ENCODE peak calls at places on chromosomes 2 and 18, in eight cellular contexts. B, L, P, I, Y, K, N and U are unnamed samples. For H3K4me1, the result is how much of the 10 kb centered on the place peaks cover.

GRCh38 chr2:99545066-99545465 is 55.2 kb upstream of the REV1 start:
- DNase-seq in N (no peak), K (no peak), P (no peak), I (no peak), L (no peak), B (no peak), Y (no peak), U (no peak)

GRCh38 chr2:219369447-219369861 is 18.3 kb downstream of the DNPEP start:
- DNase-seq in I (peak), N (no peak), P (no peak), B (peak), Y (no peak), K (peak), L (peak), U (no peak)

GRCh38 chr2:239309398-239310245 is 91.2 kb downstream of the HDAC4 start:
- DNase-seq in N (no peak), B (no peak), I (peak), L (no peak), Y (no peak), K (no peak), P (no peak), U (no peak)

GRCh38 chr2:134917958-134918517 is 584 bp upstream of the CCNT2 start:
- DNase-seq in L (no peak), B (no peak), I (no peak), N (no peak), P (no peak), Y (peak), K (no peak), U (peak)

GRCh38 chr2:84855730-84856129 is 25.2 kb downstream of the TRABD2A start:
- DNase-seq in B (no peak), K (no peak), P (no peak), Y (no peak), N (no peak), I (peak), L (no peak), U (no peak)

GRCh38 chr2:217086038-217086522 is 226.2 kb upstream of the TNP1 start:
- DNase-seq in P (no peak), B (no peak), I (no peak), N (no peak), K (no peak), L (no peak), Y (no peak), U (no peak)

GRCh38 chr18:71951021-71951420 is 593.1 kb downstream of the CBLN2 start:
- DNase-seq in L (no peak), I (no peak), B (no peak), N (no peak), P (no peak), Y (no peak), K (no peak), U (no peak)

GRCh38 chr18:62828091-62828640 is 112.8 kb downstream of the PHLPP1 start:
- DNase-seq in K (no peak), B (peak), I (no peak), Y (no peak), N (no peak), L (no peak), P (no peak), U (no peak)

GRCh38 chr2:117832905-117833613 is 18.6 kb downstream of the DDX18 start:
- DNase-seq in L (no peak), P (no peak), Y (no peak), B (no peak), N (no peak), I (no peak), K (peak), U (no peak)

DNA sequence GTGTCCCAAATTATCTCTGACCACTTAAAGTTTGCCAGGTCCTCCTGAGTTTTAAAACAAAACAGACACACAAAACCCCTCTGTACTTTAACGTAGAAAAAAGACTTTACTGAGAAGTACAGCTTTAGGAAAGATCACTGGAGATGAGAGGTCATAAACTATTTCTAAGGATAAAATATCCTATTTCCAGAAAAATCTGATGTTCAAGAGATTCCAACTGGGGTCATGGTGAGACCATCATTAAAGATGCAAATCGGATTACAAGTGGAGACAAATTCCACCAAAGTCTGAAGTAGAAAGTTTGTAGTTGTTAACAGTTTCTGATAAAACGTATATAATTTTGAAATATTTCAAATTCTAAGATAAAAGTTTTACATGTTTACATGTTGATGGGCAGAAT is 241.6 kb downstream of the TCF4 start:
- DNase-seq in B (no peak), Y (no peak), N (no peak), I (no peak), L (no peak), K (no peak), P (no peak), U (no peak)
- H3K4me1 ChIP-seq in B (under half), Y (under half), N (under half), I (under half), L (under half), K (under half), P (under half), U (under half)

DNA sequence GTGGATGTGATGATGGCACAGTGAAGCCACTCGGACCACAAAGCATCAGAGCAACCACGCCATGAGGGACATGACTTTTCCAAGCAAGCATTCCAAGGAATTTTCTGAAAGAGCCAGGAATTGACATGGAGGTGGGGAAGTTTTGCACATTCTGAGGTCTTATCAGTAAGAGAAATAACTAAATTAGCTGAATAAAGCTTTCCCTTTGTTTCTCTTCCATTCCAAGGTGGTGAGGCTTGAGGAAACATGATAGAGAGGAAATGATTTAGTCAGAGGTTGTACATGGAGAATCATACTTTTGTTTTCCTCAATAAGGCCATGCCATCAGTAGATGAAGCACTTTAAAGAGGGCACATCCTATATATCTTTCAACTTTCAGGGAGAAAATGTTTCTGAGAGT is 115.7 kb upstream of the MMADHC start:
- DNase-seq in P (no peak), I (no peak), K (peak), Y (no peak), N (no peak), B (no peak), L (no peak), U (no peak)
- H3K4me1 ChIP-seq in P (under half), I (under half), K (under half), Y (under half), N (under half), B (under half), L (under half), U (under half)

GRCh38 chr2:187996630-187997029 is 295.0 kb upstream of the GULP1 start:
- DNase-seq in P (no peak), N (no peak), L (no peak), Y (no peak), I (no peak), K (no peak), B (no peak), U (no peak)

GRCh38 chr2:187994464-187995331 is 297.0 kb upstream of the GULP1 start:
- DNase-seq in B (no peak), I (peak), K (no peak), Y (no peak), N (no peak), L (no peak), P (peak), U (no peak)

GRCh38 chr2:187991389-187991788 is 300.3 kb upstream of the GULP1 start:
- DNase-seq in I (no peak), P (no peak), N (no peak), B (no peak), L (no peak), K (no peak), Y (no peak), U (no peak)

GRCh38 chr2:187993516-187993915 is 298.2 kb upstream of the GULP1 start:
- DNase-seq in N (no peak), I (no peak), L (no peak), Y (no peak), P (no peak), B (no peak), K (no peak), U (no peak)

GRCh38 chr2:187995556-187995955 is 296.1 kb upstream of the GULP1 start:
- DNase-seq in L (no peak), P (no peak), N (no peak), K (no peak), B (no peak), Y (no peak), I (no peak), U (no peak)
- H3K4me1 ChIP-seq in L (under half), P (under half), N (under half), K (under half), B (under half), Y (under half), I (under half), U (under half)

DNA sequence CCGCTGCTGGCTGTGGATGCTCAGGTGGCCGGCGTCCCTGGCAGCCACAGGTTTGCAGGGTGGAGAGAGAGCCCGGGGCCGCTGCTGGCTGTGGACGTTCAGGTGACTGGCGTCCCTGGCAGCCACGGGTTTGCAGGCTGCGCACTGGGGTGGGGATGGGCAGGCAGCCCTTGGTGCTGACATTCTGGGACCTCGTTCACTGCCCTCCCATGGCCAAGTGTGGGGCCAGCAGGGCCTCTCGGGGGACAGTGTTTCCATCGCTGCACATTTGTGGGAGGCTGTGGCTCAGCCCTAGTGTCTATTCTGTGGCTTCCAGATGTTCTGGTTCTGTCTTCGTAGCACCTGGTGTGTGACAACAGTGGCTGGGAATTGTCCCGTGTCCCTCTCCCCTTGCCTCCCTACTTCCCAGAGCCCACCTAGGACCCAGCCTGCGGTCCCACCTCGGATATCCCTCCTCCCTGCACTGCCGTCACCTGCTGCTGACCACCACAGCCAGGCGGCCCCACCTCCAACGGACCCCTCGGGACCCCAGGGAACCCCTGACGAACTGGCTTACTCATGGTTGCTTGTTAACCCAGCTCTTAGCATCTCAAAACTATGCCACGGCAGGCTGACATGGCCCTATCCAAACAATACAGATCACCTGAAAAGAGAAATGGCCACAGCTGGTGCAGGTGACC is 915 bp downstream of the CROCC2 start:
- DNase-seq in Y (no peak), B (peak), N (no peak), L (no peak), P (no peak), K (no peak), I (no peak), U (no peak)
- H3K4me1 ChIP-seq in Y (under half), B (under half), N (under half), L (under half), P (under half), K (under half), I (under half), U (under half)

GRCh38 chr2:36438454-36438977 is 82.9 kb downstream of the CRIM1 start:
- DNase-seq in K (peak), N (no peak), I (no peak), B (no peak), P (no peak), Y (no peak), L (no peak), U (no peak)
- H3K4me1 ChIP-seq in K (under half), N (under half), I (under half), B (under half), P (under half), Y (under half), L (under half), U (under half)